ENCODE peak calls at places on chromosomes 13 and 19, in ten cellular contexts. P is GM23338; O is SJSA1; Y is CD8-positive, alpha-beta memory T cell; Z is AG09309; N is tibial nerve; M is A549; X is astrocyte of the cerebellum; V is cardiac muscle cell; J is OCI-LY7. G is an unnamed sample.

GRCh38 chr13:36766295-36766694 is 52.7 kb upstream of the RFXAP start:
- DNase-seq in M (no peak), X (peak), P (peak), Y (no peak), J (no peak), Z (no peak), V (peak), O (peak), N (no peak), G (peak)

GRCh38 chr13:94706101-94706853 is 6.1 kb downstream of the SOX21 start:
- DNase-seq in Y (no peak), N (no peak), O (no peak), J (no peak), P (peak), Z (no peak), M (no peak), V (no peak), X (no peak), G (no peak)

GRCh38 chr19:58000677-58001076 is 1.9 kb downstream of the ZNF606 start:
- DNase-seq in X (no peak), M (no peak), Y (no peak), J (no peak), P (no peak), N (no peak), O (no peak), V (no peak), Z (no peak), G (no peak)

GRCh38 chr13:66358564-66358963 is 871.6 kb downstream of the PCDH9 start:
- DNase-seq in P (no peak), Y (no peak), V (no peak), O (no peak), M (no peak), Z (no peak), N (no peak), J (no peak), X (no peak), G (no peak)

GRCh38 chr13:99977912-99978780 is 3.4 kb upstream of the ZIC2 start:
- DNase-seq in Z (no peak), V (no peak), X (no peak), O (no peak), M (no peak), J (no peak), N (no peak), P (peak), Y (no peak), G (no peak)

GRCh38 chr13:24911135-24911524 is 147.2 kb downstream of the RNF17 start:
- DNase-seq in O (peak), M (peak), N (no peak), Z (no peak), V (peak), J (no peak), P (no peak), Y (no peak), X (no peak), G (no peak)

GRCh38 chr13:36131931-36132297 is 732 bp upstream of the DCLK1 start:
- DNase-seq in P (no peak), M (no peak), Y (no peak), X (peak), Z (no peak), J (no peak), N (peak), V (peak), O (no peak), G (peak)

GRCh38 chr19:6092329-6093286 is 17.7 kb downstream of the RFX2 start:
- DNase-seq in Y (no peak), X (no peak), Z (no peak), V (peak), M (peak), N (peak), O (no peak), P (peak), J (no peak), G (no peak)

GRCh38 chr13:21625366-21625765 is 21.4 kb upstream of the MICU2 start:
- DNase-seq in Y (peak), X (no peak), N (no peak), J (peak), P (peak), O (peak), M (peak), Z (no peak), V (peak), G (no peak)

GRCh38 chr19:32677657-32678056 is 2.0 kb downstream of the RGS9BP start:
- DNase-seq in V (no peak), M (no peak), P (peak), N (no peak), X (no peak), J (no peak), O (no peak), Z (no peak), Y (no peak), G (no peak)

GRCh38 chr13:40402931-40403412 is 263.5 kb downstream of the FOXO1 start:
- DNase-seq in P (peak), N (no peak), M (peak), X (peak), Z (no peak), Y (no peak), J (no peak), V (peak), O (peak), G (peak)

GRCh38 chr19:46186101-46186716 is 38.2 kb downstream of the IGFL2 start:
- DNase-seq in P (peak), J (no peak), V (no peak), O (no peak), X (no peak), Z (no peak), N (no peak), M (no peak), Y (no peak), G (no peak)

GRCh38 chr19:13152356-13152853 is 2.2 kb downstream of the IER2 start:
- DNase-seq in P (no peak), O (no peak), Y (no peak), M (no peak), V (no peak), Z (no peak), J (no peak), N (peak), X (no peak), G (no peak)

GRCh38 chr19:55492362-55492944 is 4.2 kb downstream of the SSC5D start:
- DNase-seq in J (no peak), Y (no peak), P (no peak), X (no peak), V (no peak), Z (no peak), M (no peak), N (no peak), O (no peak), G (no peak)

GRCh38 chr13:35225159-35225558 is 251.3 kb downstream of the MAB21L1 start:
- DNase-seq in O (no peak), V (no peak), P (peak), Y (no peak), M (no peak), Z (no peak), N (no peak), X (no peak), J (no peak), G (no peak)

GRCh38 chr13:112140366-112140765 is 73.4 kb downstream of the SOX1 start:
- DNase-seq in N (no peak), P (no peak), J (no peak), M (no peak), O (no peak), X (no peak), Z (no peak), Y (no peak), V (no peak), G (no peak)

GRCh38 chr19:49712397-49712859 is 21.5 kb downstream of the CPT1C start:
- DNase-seq in V (peak), N (peak), P (peak), Y (no peak), O (no peak), M (peak), Z (no peak), J (peak), X (no peak), G (no peak)

GRCh38 chr13:69959041-69959440 is 148.6 kb upstream of the ATXN8OS start:
- DNase-seq in N (no peak), X (no peak), M (no peak), V (no peak), Z (no peak), O (no peak), J (no peak), Y (no peak), P (no peak), G (no peak)

GRCh38 chr19:49422407-49423277 is 599 bp downstream of the PTH2 start:
- DNase-seq in V (peak), J (no peak), X (no peak), Z (no peak), N (no peak), P (peak), O (no peak), M (peak), Y (peak), G (no peak)

GRCh38 chr13:77874406-77874805 is 44.2 kb downstream of the EDNRB start:
- DNase-seq in J (no peak), X (peak), Z (no peak), P (no peak), Y (no peak), V (peak), O (no peak), M (no peak), N (no peak), G (peak)

DNA sequence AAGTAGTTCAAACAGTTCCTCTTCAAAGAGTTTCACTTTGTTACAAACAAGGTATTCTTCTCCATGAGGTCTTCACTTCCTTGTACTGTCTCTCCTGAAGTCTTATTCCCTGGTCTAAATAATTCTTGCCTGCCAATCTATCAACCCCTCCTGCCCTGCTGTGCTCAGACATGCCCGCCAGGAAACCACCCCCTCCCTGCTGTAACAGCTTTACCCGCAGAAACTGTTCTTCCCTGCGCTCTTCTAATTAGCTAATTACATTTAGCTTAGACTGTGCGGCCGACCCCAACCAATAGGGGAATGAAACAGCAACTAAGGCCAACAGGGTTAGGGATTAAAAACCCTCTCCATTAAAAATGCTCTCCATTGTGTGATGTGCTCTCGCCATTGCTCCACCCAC is 46.7 kb downstream of the ZNF846 start:
- DNase-seq in O (no peak), M (no peak), J (no peak), V (no peak), X (no peak), Z (no peak), N (no peak), P (peak), Y (no peak), G (no peak)
- H3K4me3 ChIP-seq in O (no peak), M (no peak), J (no peak), V (no peak), X (no peak), Z (no peak), N (no peak), P (no peak), Y (no peak), G (no peak)

DNA sequence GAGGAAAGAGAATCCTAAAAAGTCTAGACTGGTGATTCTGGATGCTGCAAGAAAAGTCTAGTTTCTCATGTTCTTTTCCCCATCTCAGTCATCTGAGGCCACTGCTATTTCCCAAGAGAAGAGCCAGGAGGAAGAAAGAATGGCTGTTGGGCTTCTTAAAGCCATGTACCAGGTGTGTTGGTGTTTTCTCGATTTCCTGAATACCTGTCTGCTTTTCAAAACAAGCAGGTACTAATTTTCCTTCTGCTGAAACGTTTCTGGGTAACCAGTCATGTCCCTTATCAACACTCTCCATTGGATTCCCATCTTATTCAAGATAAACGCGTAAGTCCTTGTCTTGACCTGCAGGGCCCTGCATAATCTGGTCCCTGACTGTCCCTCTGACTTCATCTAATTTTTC is 1.1 kb downstream of the ZNF570 start:
- DNase-seq in Z (no peak), O (no peak), N (no peak), P (no peak), X (no peak), J (no peak), Y (no peak), V (no peak), M (no peak), G (no peak)
- H3K4me3 ChIP-seq in Z (no peak), O (no peak), N (no peak), P (peak), X (peak), J (peak), Y (peak), V (peak), M (no peak), G (peak)

DNA sequence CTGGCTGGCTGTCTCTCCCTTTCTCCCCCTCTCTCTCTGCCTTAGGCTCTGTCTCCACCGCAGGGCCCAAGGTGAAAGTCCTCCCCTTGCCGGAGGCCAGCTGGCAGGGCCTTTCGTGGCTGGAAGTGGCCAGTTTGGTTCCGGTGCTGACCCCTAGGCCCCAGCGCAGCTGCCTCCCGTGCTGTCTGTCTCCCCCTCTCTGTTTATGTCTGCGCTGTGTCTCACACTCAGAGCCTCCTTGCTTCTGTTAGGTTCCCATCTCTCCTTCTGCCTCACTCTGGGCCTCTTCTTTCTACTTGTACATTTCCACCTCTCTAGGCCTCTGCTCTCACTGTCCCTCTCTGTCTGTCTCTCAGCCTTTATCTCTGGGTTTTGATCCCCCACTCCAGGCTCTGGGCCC is 13.1 kb downstream of the CCDC97 start:
- DNase-seq in O (no peak), N (no peak), X (no peak), M (no peak), Z (no peak), Y (no peak), P (no peak), J (no peak), V (peak), G (no peak)
- H3K4me3 ChIP-seq in O (no peak), N (no peak), X (no peak), M (peak), Z (no peak), Y (no peak), P (no peak), J (no peak), V (no peak), G (no peak)

GRCh38 chr19:38255759-38256052 is 468 bp downstream of the PPP1R14A start:
- DNase-seq in N (no peak), M (no peak), V (no peak), X (no peak), Y (no peak), O (no peak), P (peak), J (no peak), Z (no peak), G (no peak)
- H3K4me3 ChIP-seq in N (peak), M (peak), V (peak), X (peak), Y (no peak), O (peak), P (peak), J (no peak), Z (no peak), G (no peak)